ENCODE peak calls at places on chromosomes 4 and X, in ten cellular contexts. I, S, G, V, P, B, C, A, L and W are unnamed samples.

GRCh38 chrX:125090046-125090445 is 229.6 kb upstream of the TEX13C start:
- DNase-seq in V (no peak), L (no peak), C (no peak), G (peak; percentile 73), A (no peak), P (no peak), S (no peak), I (no peak), B (no peak), W (no peak)

GRCh38 chr4:13989496-13989895 is 362.0 kb upstream of the BOD1L1 start:
- DNase-seq in C (no peak), A (no peak), P (no peak), B (no peak), V (no peak), I (no peak), L (no peak), G (no peak), S (no peak), W (no peak)

GRCh38 chr4:148704291-148704690 is 262.1 kb upstream of the NR3C2 start:
- DNase-seq in P (no peak), V (no peak), A (no peak), G (no peak), S (no peak), L (no peak), B (no peak), I (no peak), C (no peak), W (no peak)

GRCh38 chrX:46903458-46904242 is 8.6 kb upstream of the JADE3 start:
- DNase-seq in I (peak; percentile 57), A (no peak), B (peak; percentile 11), S (peak; percentile 72), V (no peak), L (no peak), C (peak; percentile 33), P (peak; percentile 19), G (peak; percentile 75), W (peak; percentile 70)

GRCh38 chr4:137755033-137755471 is 222.8 kb upstream of the PCDH18 start:
- DNase-seq in G (no peak), V (no peak), L (no peak), S (no peak), B (no peak), A (no peak), C (no peak), P (no peak), I (no peak), W (peak; percentile 61)

GRCh38 chr4:161926033-161926828 is 237.6 kb downstream of the FSTL5 start:
- DNase-seq in S (no peak), I (no peak), C (no peak), G (no peak), B (no peak), A (no peak), V (no peak), L (no peak), P (no peak), W (no peak)

GRCh38 chrX:55004231-55004630 is 4.1 kb downstream of the APEX2 start:
- DNase-seq in L (no peak), S (no peak), C (no peak), B (no peak), I (no peak), G (no peak), V (no peak), A (no peak), P (no peak), W (no peak)

GRCh38 chr4:109861271-109861670 is 13.4 kb downstream of the LRIT3 start:
- DNase-seq in B (no peak), C (no peak), V (no peak), I (no peak), G (no peak), P (no peak), L (no peak), S (no peak), A (no peak), W (no peak)

GRCh38 chrX:149570668-149571067 is 16.6 kb downstream of the MAGEA9B start:
- DNase-seq in P (no peak), B (no peak), G (no peak), C (no peak), S (no peak), L (no peak), V (no peak), I (no peak), A (no peak), W (peak; percentile 86)

GRCh38 chr4:20418865-20419451 is 167.3 kb downstream of the SLIT2 start:
- DNase-seq in L (no peak), P (no peak), I (peak; percentile 61), A (peak; percentile 52), S (peak; percentile 76), V (no peak), B (no peak), C (no peak), G (peak; percentile 34), W (peak; percentile 79)

GRCh38 chr4:110442309-110442708 is 33.6 kb upstream of the ENPEP start:
- DNase-seq in C (no peak), I (no peak), V (no peak), L (no peak), B (no peak), P (no peak), G (no peak), S (no peak), A (no peak), W (no peak)

GRCh38 chr4:121411151-121411744 is 30.4 kb upstream of the QRFPR start:
- DNase-seq in I (no peak), A (no peak), V (no peak), P (no peak), L (no peak), B (no peak), S (no peak), C (no peak), G (no peak), W (no peak)

GRCh38 chr4:83677656-83678055 is 141.7 kb downstream of the GPAT3 start:
- DNase-seq in V (no peak), G (no peak), P (no peak), B (no peak), S (no peak), C (no peak), I (no peak), A (no peak), L (no peak), W (no peak)

GRCh38 chrX:1453951-1454785 is 1.5 kb upstream of the ASMTL start:
- DNase-seq in I (no peak), B (peak; percentile 83), A (no peak), G (no peak), S (peak; percentile 88), P (peak; percentile 81), C (peak; percentile 69), L (peak; percentile 82), V (no peak), W (peak; percentile 69)

GRCh38 chr4:54802336-54802735 is 144.6 kb downstream of the KIT start:
- DNase-seq in C (no peak), B (no peak), V (no peak), G (no peak), A (no peak), P (no peak), S (no peak), I (no peak), L (no peak), W (no peak)

GRCh38 chr4:89556596-89557305 is 249.2 kb upstream of the GPRIN3 start:
- DNase-seq in I (no peak), S (no peak), B (no peak), L (no peak), P (no peak), G (no peak), C (no peak), A (no peak), V (no peak), W (peak; percentile 27)